ENCODE peak calls at places on chromosomes 11 and 22, in ten cellular contexts. L is uterus, R is ovary, E is neuronal stem cell, X is right cardiac atrium, N is neural progenitor cell, C is mesenchymal stem cell, F is cardiac muscle cell, O is tibial nerve, V is A673. U is an unnamed sample.

GRCh38 chr22:39097098-39098020 is at the start of gene APOBEC3H:
- DNase-seq in L (no peak), R (no peak), E (no peak), X (no peak), N (no peak), C (peak; percentile 6), F (peak; percentile 24), O (peak; percentile 25), V (no peak), U (no peak)

GRCh38 chr22:49873228-49873940 is 19.7 kb downstream of the ZBED4 start:
- DNase-seq in L (no peak), R (no peak), E (no peak), X (no peak), N (no peak), C (no peak), F (no peak), O (no peak), V (no peak), U (no peak)

GRCh38 chr11:115711021-115711420 is 206.8 kb upstream of the CADM1 start:
- DNase-seq in L (no peak), R (no peak), E (no peak), X (no peak), N (no peak), C (no peak), F (no peak), O (no peak), V (no peak), U (no peak)

GRCh38 chr11:122714484-122714883 is 59.0 kb downstream of the UBASH3B start:
- DNase-seq in L (no peak), R (no peak), E (no peak), X (no peak), N (no peak), C (no peak), F (no peak), O (peak; percentile 59), V (no peak), U (no peak)

GRCh38 chr22:47818496-47818895 is 1056.0 kb downstream of the TBC1D22A start:
- DNase-seq in L (no peak), R (no peak), E (no peak), X (no peak), N (no peak), C (no peak), F (no peak), O (no peak), V (no peak), U (no peak)

GRCh38 chr11:111944651-111945051 is 7.5 kb downstream of the DIXDC1 start:
- DNase-seq in L (no peak), R (no peak), E (no peak), X (no peak), N (no peak), C (peak; percentile 96), F (no peak), O (no peak), V (no peak), U (peak; percentile 97)

GRCh38 chr11:119828011-119828410 is 99.0 kb upstream of the NECTIN1 start:
- DNase-seq in L (no peak), R (no peak), E (no peak), X (no peak), N (no peak), C (no peak), F (no peak), O (no peak), V (no peak), U (no peak)

GRCh38 chr11:30196400-30197206 is 34.2 kb upstream of the FSHB start:
- DNase-seq in L (peak; percentile 21), R (peak; percentile 16), E (peak; percentile 69), X (peak; percentile 53), N (peak; percentile 80), C (peak; percentile 20), F (peak; percentile 80), O (peak; percentile 57), V (peak; percentile 85), U (peak; percentile 6)

DNA sequence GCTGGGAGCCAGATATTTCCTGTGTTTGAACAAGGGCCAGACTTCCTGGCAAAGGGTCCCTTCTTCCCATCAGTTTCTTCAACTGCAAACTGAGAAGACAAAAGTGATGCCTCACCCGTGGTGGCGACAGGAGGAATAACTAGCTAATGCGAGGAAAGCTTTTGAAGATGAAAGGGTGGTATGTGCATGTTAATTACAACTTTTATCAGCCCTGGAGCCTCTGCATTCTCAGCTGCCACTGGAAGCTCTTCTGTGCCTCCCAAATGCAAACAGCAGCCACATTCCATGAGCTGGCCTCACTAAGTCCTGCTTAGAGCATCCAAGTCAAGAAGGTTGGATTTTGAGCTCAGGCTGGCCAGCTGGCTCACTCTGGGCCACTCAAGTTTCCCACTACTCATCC is 12.9 kb downstream of the CD44 start:
- DNase-seq in L (no peak), R (no peak), E (no peak), X (no peak), N (peak; percentile 14), C (no peak), F (no peak), O (no peak), V (no peak), U (no peak)
- H3K4me1 ChIP-seq in L (no peaks in the 10 kb centered on the region), R (no peaks in the 10 kb centered on the region), E (peaks cover 9% of the 10 kb centered on the region), X (peaks cover 6% of the 10 kb centered on the region), N (no peaks in the 10 kb centered on the region), C (peaks cover 6% of the 10 kb centered on the region), F (no peaks in the 10 kb centered on the region), O (no peaks in the 10 kb centered on the region), V (no peaks in the 10 kb centered on the region), U (peaks cover 17% of the 10 kb centered on the region)

GRCh38 chr22:45319319-45319675 is 9.6 kb downstream of the FAM118A start:
- DNase-seq in L (peak; percentile 36), R (peak; percentile 51), E (no peak), X (peak; percentile 63), N (peak; percentile 74), C (peak; percentile 29), F (no peak), O (no peak), V (no peak), U (peak; percentile 35)

GRCh38 chr22:45316796-45317526 is 7.2 kb downstream of the FAM118A start:
- DNase-seq in L (no peak), R (no peak), E (no peak), X (no peak), N (no peak), C (no peak), F (no peak), O (peak; percentile 31), V (no peak), U (no peak)

GRCh38 chr22:45318558-45319318 is 9.0 kb downstream of the FAM118A start:
- DNase-seq in L (no peak), R (no peak), E (no peak), X (no peak), N (peak; percentile 32), C (peak; percentile 88), F (no peak), O (peak; percentile 48), V (no peak), U (peak; percentile 68)

GRCh38 chr22:45317551-45318167 is 7.9 kb downstream of the FAM118A start:
- DNase-seq in L (peak; percentile 47), R (no peak), E (no peak), X (peak; percentile 78), N (peak; percentile 30), C (peak; percentile 17), F (no peak), O (peak; percentile 66), V (peak; percentile 50), U (peak; percentile 53)

GRCh38 chr22:45318168-45318557 is 8.4 kb downstream of the FAM118A start:
- DNase-seq in L (peak; percentile 90), R (peak; percentile 79), E (no peak), X (peak; percentile 88), N (peak; percentile 75), C (peak; percentile 97), F (peak; percentile 44), O (peak; percentile 87), V (peak; percentile 87), U (peak; percentile 91)
- H3K4me1 ChIP-seq in L (no peaks in the 10 kb centered on the region), R (peaks cover 4% of the 10 kb centered on the region), E (peaks cover 16% of the 10 kb centered on the region), X (peaks cover 15% of the 10 kb centered on the region), N (peaks cover 24% of the 10 kb centered on the region), C (peaks cover 11% of the 10 kb centered on the region), F (peaks cover 57% of the 10 kb centered on the region), O (peaks cover 15% of the 10 kb centered on the region), V (peaks cover 22% of the 10 kb centered on the region), U (peaks cover 26% of the 10 kb centered on the region)

GRCh38 chr11:67056267-67056639 is 394 bp upstream of the RHOD start:
- DNase-seq in L (no peak), R (no peak), E (no peak), X (no peak), N (no peak), C (no peak), F (no peak), O (no peak), V (no peak), U (no peak)

GRCh38 chr11:67052891-67053290 is 3.8 kb upstream of the RHOD start:
- DNase-seq in L (no peak), R (no peak), E (no peak), X (no peak), N (no peak), C (no peak), F (no peak), O (no peak), V (no peak), U (no peak)

GRCh38 chr11:67055812-67056211 is 835 bp upstream of the RHOD start:
- DNase-seq in L (peak; percentile 32), R (no peak), E (no peak), X (no peak), N (peak; percentile 22), C (no peak), F (no peak), O (no peak), V (no peak), U (no peak)

GRCh38 chr11:67054851-67055523 is 1.7 kb upstream of the RHOD start:
- DNase-seq in L (no peak), R (peak; percentile 40), E (no peak), X (peak; percentile 65), N (no peak), C (peak; percentile 91), F (peak; percentile 83), O (no peak), V (peak; percentile 75), U (peak; percentile 75)

DNA sequence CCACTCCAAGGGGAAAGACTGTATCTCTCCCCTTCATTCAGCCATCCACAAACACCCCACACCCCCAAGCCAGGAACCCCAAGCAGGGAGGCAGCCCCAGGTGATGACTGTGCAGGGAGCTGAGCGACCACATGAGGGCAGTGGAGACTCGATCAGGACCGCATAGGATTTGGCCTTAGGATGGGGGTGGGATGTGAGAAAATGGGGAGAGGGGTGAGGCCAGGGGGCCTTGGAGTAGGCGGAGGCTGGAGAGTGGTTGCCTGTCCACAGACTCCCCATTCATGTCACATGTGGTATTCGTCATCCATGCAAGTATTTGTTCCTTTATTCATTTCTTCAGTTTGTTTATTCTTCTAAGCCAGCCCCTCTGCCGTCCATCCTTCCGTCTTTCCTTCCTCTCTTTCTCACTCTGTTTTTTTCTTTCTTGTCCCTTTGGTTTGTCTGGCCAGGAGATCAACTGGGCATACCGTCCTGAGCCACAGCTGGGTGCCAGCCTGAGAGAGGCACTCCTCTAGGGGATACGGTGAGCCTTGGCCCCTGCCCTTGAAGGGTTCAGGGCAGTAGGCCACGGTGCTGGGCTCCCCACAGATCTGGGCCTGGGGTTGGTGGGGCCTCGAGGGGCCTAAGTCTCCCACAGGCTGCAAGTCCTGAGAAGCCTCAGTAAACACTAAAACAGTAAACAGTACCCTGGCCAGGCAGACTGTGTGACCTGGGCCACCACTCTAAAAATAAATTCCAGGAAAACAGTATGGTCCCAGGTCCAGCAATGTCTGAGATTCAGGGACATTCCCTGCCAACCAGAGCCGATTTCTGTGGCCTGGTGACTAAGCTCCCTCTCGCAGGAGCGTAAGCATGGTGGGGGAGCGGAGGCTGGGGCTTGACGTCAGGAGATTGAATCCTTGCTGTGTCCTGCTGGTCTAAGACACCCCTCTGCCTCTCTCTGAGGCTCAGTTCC is 2.5 kb upstream of the RHOD start:
- DNase-seq in L (peak; percentile 46), R (peak; percentile 47), E (peak; percentile 55), X (no peak), N (peak; percentile 79), C (peak; percentile 91), F (peak; percentile 73), O (peak; percentile 46), V (peak; percentile 71), U (peak; percentile 91)
- H3K4me1 ChIP-seq in L (no peaks in the 10 kb centered on the region), R (peaks cover 4% of the 10 kb centered on the region), E (peaks cover 3% of the 10 kb centered on the region), X (no peaks in the 10 kb centered on the region), N (peaks cover 12% of the 10 kb centered on the region), C (peaks cover 36% of the 10 kb centered on the region), F (peaks cover 26% of the 10 kb centered on the region), O (peaks cover 26% of the 10 kb centered on the region), V (peaks cover 12% of the 10 kb centered on the region), U (peaks cover 36% of the 10 kb centered on the region)

GRCh38 chr11:48054994-48055291 is 74.6 kb downstream of the PTPRJ start:
- DNase-seq in L (no peak), R (no peak), E (no peak), X (no peak), N (no peak), C (no peak), F (no peak), O (no peak), V (no peak), U (no peak)

GRCh38 chr11:48055292-48056132 is 75.2 kb downstream of the PTPRJ start:
- DNase-seq in L (no peak), R (no peak), E (no peak), X (no peak), N (no peak), C (peak; percentile 52), F (no peak), O (no peak), V (no peak), U (peak; percentile 93)

GRCh38 chr11:48058777-48059176 is 78.4 kb downstream of the PTPRJ start:
- DNase-seq in L (no peak), R (no peak), E (no peak), X (no peak), N (no peak), C (no peak), F (no peak), O (no peak), V (no peak), U (no peak)

GRCh38 chr11:48056325-48057183 is 76.2 kb downstream of the PTPRJ start:
- DNase-seq in L (no peak), R (no peak), E (no peak), X (no peak), N (no peak), C (no peak), F (no peak), O (no peak), V (no peak), U (no peak)

GRCh38 chr11:48058064-48058463 is 77.7 kb downstream of the PTPRJ start:
- DNase-seq in L (no peak), R (no peak), E (no peak), X (no peak), N (no peak), C (no peak), F (no peak), O (no peak), V (no peak), U (no peak)
- H3K4me1 ChIP-seq in L (no peaks in the 10 kb centered on the region), R (no peaks in the 10 kb centered on the region), E (peaks cover 6% of the 10 kb centered on the region), X (no peaks in the 10 kb centered on the region), N (peaks cover 20% of the 10 kb centered on the region), C (peaks cover 37% of the 10 kb centered on the region), F (no peaks in the 10 kb centered on the region), O (peaks cover 49% of the 10 kb centered on the region), V (no peaks in the 10 kb centered on the region), U (peaks cover 33% of the 10 kb centered on the region)